ENCODE peak calls at places on chromosomes 7 and 10, in seven cellular contexts. F, V, N, P, M, I and R are unnamed samples.

GRCh38 chr7:45974540-45975360 is 53.7 kb upstream of the IGFBP3 start:
- DNase-seq in F (no peak), V (no peak), N (no peak), P (no peak), M (no peak), I (no peak), R (no peak)

GRCh38 chr10:78165617-78166016 is 132.0 kb downstream of the RPS24 start:
- DNase-seq in F (no peak), V (no peak), N (no peak), P (no peak), M (no peak), I (no peak), R (peak)

GRCh38 chr10:6461961-6462360 is 118.1 kb downstream of the PRKCQ start:
- DNase-seq in F (no peak), V (no peak), N (no peak), P (no peak), M (peak), I (no peak), R (no peak)

GRCh38 chr10:27518261-27518660 is 14.2 kb downstream of the RAB18 start:
- DNase-seq in F (no peak), V (no peak), N (no peak), P (no peak), M (no peak), I (no peak), R (no peak)

GRCh38 chr7:101299511-101300464 is 21.8 kb downstream of the IFT22 start:
- DNase-seq in F (no peak), V (no peak), N (no peak), P (no peak), M (no peak), I (no peak), R (peak)

GRCh38 chr7:40469481-40469880 is 334.7 kb downstream of the SUGCT start:
- DNase-seq in F (no peak), V (no peak), N (no peak), P (peak), M (peak), I (no peak), R (no peak)

GRCh38 chr7:117937726-117938483 is 64.7 kb upstream of the CTTNBP2 start:
- DNase-seq in F (no peak), V (no peak), N (no peak), P (no peak), M (no peak), I (no peak), R (no peak)

GRCh38 chr10:11742009-11742778 is at the start of gene ECHDC3:
- DNase-seq in F (no peak), V (no peak), N (peak), P (peak), M (peak), I (no peak), R (peak)

GRCh38 chr10:7457478-7458316 is 46.9 kb upstream of the SFMBT2 start:
- DNase-seq in F (no peak), V (no peak), N (no peak), P (no peak), M (no peak), I (no peak), R (no peak)

GRCh38 chr10:92892706-92893054 is 44.4 kb downstream of the EXOC6 start:
- DNase-seq in F (no peak), V (no peak), N (no peak), P (no peak), M (no peak), I (no peak), R (no peak)

GRCh38 chr7:84686373-84686772 is 491.8 kb upstream of the SEMA3A start:
- DNase-seq in F (no peak), V (no peak), N (no peak), P (peak), M (peak), I (no peak), R (no peak)

GRCh38 chr7:107931740-107932515 is 40.9 kb downstream of the DLD start:
- DNase-seq in F (no peak), V (no peak), N (no peak), P (no peak), M (no peak), I (no peak), R (no peak)

GRCh38 chr10:35706959-35707358 is 64.9 kb upstream of the FZD8 start:
- DNase-seq in F (no peak), V (no peak), N (no peak), P (no peak), M (no peak), I (no peak), R (no peak)

GRCh38 chr10:117454502-117454901 is 79.3 kb upstream of the PDZD8 start:
- DNase-seq in F (no peak), V (no peak), N (no peak), P (peak), M (peak), I (no peak), R (no peak)

GRCh38 chr7:141649865-141650499 is 52.0 kb downstream of the DENND11 start:
- DNase-seq in F (peak), V (peak), N (peak), P (peak), M (peak), I (peak), R (peak)

GRCh38 chr7:87411186-87411585 is 64.3 kb downstream of the ABCB4 start:
- DNase-seq in F (no peak), V (no peak), N (no peak), P (peak), M (peak), I (no peak), R (no peak)

GRCh38 chr7:13979671-13980438 is 9.6 kb downstream of the ETV1 start:
- DNase-seq in F (no peak), V (no peak), N (no peak), P (peak), M (peak), I (no peak), R (no peak)

GRCh38 chr10:91683976-91684375 is 51.1 kb upstream of the PPP1R3C start:
- DNase-seq in F (no peak), V (no peak), N (no peak), P (peak), M (peak), I (no peak), R (no peak)

GRCh38 chr10:51691135-51691534 is 8.3 kb downstream of the CSTF2T start:
- DNase-seq in F (no peak), V (no peak), N (no peak), P (no peak), M (no peak), I (no peak), R (no peak)

GRCh38 chr7:69078997-69079769 is 519.1 kb upstream of the AUTS2 start:
- DNase-seq in F (no peak), V (no peak), N (no peak), P (peak), M (peak), I (no peak), R (no peak)

GRCh38 chr7:82360591-82361386 is 82.8 kb downstream of the CACNA2D1 start:
- DNase-seq in F (no peak), V (no peak), N (no peak), P (no peak), M (no peak), I (no peak), R (no peak)

GRCh38 chr7:149306854-149307253 is 44.9 kb downstream of the ZNF783 start:
- DNase-seq in F (no peak), V (no peak), N (no peak), P (no peak), M (no peak), I (no peak), R (no peak)

GRCh38 chr7:75650671-75651070 is 88.1 kb downstream of the HIP1 start:
- DNase-seq in F (no peak), V (no peak), N (no peak), P (no peak), M (no peak), I (no peak), R (no peak)

GRCh38 chr7:44144968-44145418 is 3.9 kb upstream of the MYL7 start:
- DNase-seq in F (no peak), V (no peak), N (peak), P (no peak), M (no peak), I (peak), R (no peak)

GRCh38 chr7:17584822-17585221 is 286.4 kb downstream of the AHR start:
- DNase-seq in F (no peak), V (no peak), N (no peak), P (peak), M (peak), I (no peak), R (no peak)

GRCh38 chr10:3779146-3779707 is 5.8 kb downstream of the KLF6 start:
- DNase-seq in F (no peak), V (no peak), N (no peak), P (peak), M (peak), I (no peak), R (no peak)

GRCh38 chr7:83427929-83428328 is 221.0 kb downstream of the SEMA3E start:
- DNase-seq in F (no peak), V (no peak), N (no peak), P (no peak), M (peak), I (no peak), R (no peak)

GRCh38 chr7:97018126-97018601 is 6.5 kb downstream of the DLX5 start:
- DNase-seq in F (no peak), V (no peak), N (no peak), P (no peak), M (no peak), I (no peak), R (no peak)

GRCh38 chr7:133491846-133492652 is 239.2 kb downstream of the EXOC4 start:
- DNase-seq in F (no peak), V (no peak), N (no peak), P (no peak), M (peak), I (no peak), R (no peak)

GRCh38 chr7:80078159-80078731 is 56.4 kb upstream of the GNAI1 start:
- DNase-seq in F (no peak), V (no peak), N (no peak), P (peak), M (peak), I (no peak), R (no peak)